ENCODE peak calls at places on chromosome 1, in seven cellular contexts. N is A549, Y is MM.1S, Z is GM23338, L is PC-9, I is mesendoderm, X is H9. R is an unnamed sample.

GRCh38 chr1:18109756-18110597 is 2.4 kb downstream of the IGSF21 start:
- DNase-seq in L (no peak), I (peak), N (peak), Y (no peak), Z (peak), X (peak), R (peak)

GRCh38 chr1:20481158-20481617 is 4.8 kb downstream of the CAMK2N1 start:
- DNase-seq in I (peak), X (no peak), N (no peak), L (peak), Y (no peak), Z (no peak), R (peak)

GRCh38 chr1:12556368-12556930 is 61.6 kb downstream of the DHRS3 start:
- DNase-seq in N (no peak), I (peak), Y (no peak), L (peak), Z (peak), X (no peak), R (peak)

GRCh38 chr1:7427066-7427465 is 344.0 kb upstream of the VAMP3 start:
- DNase-seq in Y (no peak), Z (no peak), I (no peak), N (no peak), L (no peak), X (no peak), R (no peak)

GRCh38 chr1:7702365-7702764 is 68.7 kb upstream of the VAMP3 start:
- DNase-seq in Y (no peak), Z (peak), N (no peak), X (peak), L (no peak), I (peak), R (no peak)

GRCh38 chr1:43143441-43143888 is 28.6 kb downstream of the EBNA1BP2 start:
- DNase-seq in X (peak), Z (peak), N (no peak), L (no peak), I (peak), Y (no peak), R (no peak)

GRCh38 chr1:29849038-29849750 is 612.9 kb downstream of the PTPRU start:
- DNase-seq in Z (peak), X (peak), Y (peak), L (peak), I (peak), N (no peak), R (peak)

GRCh38 chr1:228538831-228539230 is 51.6 kb downstream of the RNF187 start:
- DNase-seq in N (no peak), Z (no peak), I (no peak), L (no peak), Y (no peak), X (no peak), R (no peak)

GRCh38 chr1:153470707-153471106 is 10.3 kb upstream of the S100A7 start:
- DNase-seq in Y (no peak), Z (no peak), X (no peak), I (no peak), N (no peak), L (no peak), R (no peak)

GRCh38 chr1:235430991-235431390 is 63.8 kb downstream of the TBCE start:
- DNase-seq in Z (no peak), Y (no peak), I (no peak), L (no peak), X (no peak), N (no peak), R (no peak)

GRCh38 chr1:62299426-62300200 is 19.6 kb downstream of the KANK4 start:
- DNase-seq in Z (no peak), I (no peak), X (no peak), N (no peak), Y (no peak), L (no peak), R (no peak)

GRCh38 chr1:33930346-33931114 is 66.7 kb downstream of the HMGB4 start:
- DNase-seq in Z (no peak), L (no peak), Y (no peak), N (no peak), X (no peak), I (no peak), R (no peak)

GRCh38 chr1:119743776-119744597 is 24.7 kb downstream of the HMGCS2 start:
- DNase-seq in L (peak), N (peak), Z (peak), X (peak), I (peak), Y (peak), R (peak)

GRCh38 chr1:31064685-31065309 is 720 bp downstream of the PUM1 start:
- DNase-seq in N (peak), X (no peak), I (peak), L (no peak), Y (peak), Z (no peak), R (no peak)

GRCh38 chr1:110523011-110523410 is 4.0 kb upstream of the KCNA10 start:
- DNase-seq in Z (no peak), X (no peak), L (no peak), I (no peak), Y (no peak), N (no peak), R (peak)

GRCh38 chr1:20684651-20685050 is 23.5 kb upstream of the DDOST start:
- DNase-seq in L (no peak), Y (no peak), Z (no peak), N (no peak), I (no peak), X (no peak), R (no peak)

GRCh38 chr1:64387382-64388066 is 82.4 kb upstream of the CACHD1 start:
- DNase-seq in L (no peak), N (no peak), Y (no peak), X (no peak), I (no peak), Z (no peak), R (no peak)

GRCh38 chr1:57874426-57874825 is 450.6 kb upstream of the DAB1 start:
- DNase-seq in L (no peak), Y (no peak), Z (no peak), N (no peak), I (no peak), X (no peak), R (peak)

GRCh38 chr1:9166289-9167235 is 37.7 kb upstream of the GPR157 start:
- DNase-seq in Z (no peak), I (no peak), L (no peak), X (no peak), Y (no peak), N (no peak), R (no peak)

GRCh38 chr1:9164919-9165318 is 36.0 kb upstream of the GPR157 start:
- DNase-seq in N (no peak), Y (peak), X (no peak), I (no peak), Z (no peak), L (peak), R (no peak)

GRCh38 chr1:9161963-9162362 is 33.1 kb upstream of the GPR157 start:
- DNase-seq in Z (no peak), N (no peak), X (no peak), I (no peak), Y (no peak), L (peak), R (no peak)

GRCh38 chr1:9165396-9165795 is 36.5 kb upstream of the GPR157 start:
- DNase-seq in Z (no peak), N (no peak), I (peak), Y (no peak), X (no peak), L (peak), R (no peak)

GRCh38 chr1:9164537-9164910 is 35.6 kb upstream of the GPR157 start:
- DNase-seq in Z (no peak), N (no peak), L (no peak), Y (no peak), I (no peak), X (no peak), R (no peak)
- H3K4me2 ChIP-seq in Z (peak), N (peak), L (peak), Y (peak), I (no peak), X (no peak), R (no peak)

DNA sequence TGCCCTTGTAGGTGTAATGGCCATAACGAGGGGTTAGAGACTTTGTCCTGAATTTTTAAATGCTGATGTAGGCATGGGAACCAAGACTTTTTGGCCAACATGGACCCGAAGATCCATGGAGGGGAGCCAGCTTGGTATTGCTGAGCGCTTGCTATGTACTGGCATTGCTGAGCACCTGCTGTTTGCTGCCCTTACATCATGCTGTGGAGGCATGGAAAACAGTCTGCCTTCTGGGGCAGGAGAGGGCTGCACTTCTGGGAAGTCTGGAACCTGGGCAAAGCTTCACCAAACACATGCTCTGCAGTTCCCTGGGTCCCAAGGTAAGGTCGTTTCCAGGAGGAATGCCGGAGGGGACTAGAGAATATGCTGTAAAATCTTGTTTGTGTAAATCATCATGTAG is 86.3 kb upstream of the CNIH3 start:
- DNase-seq in I (no peak), L (no peak), Y (no peak), N (no peak), Z (no peak), X (no peak), R (no peak)
- H3K4me2 ChIP-seq in I (no peak), L (no peak), Y (no peak), N (no peak), Z (no peak), X (no peak), R (no peak)

GRCh38 chr1:65744731-65745130 is 48.0 kb upstream of the PDE4B start:
- DNase-seq in I (no peak), N (no peak), X (no peak), Z (no peak), L (no peak), Y (no peak), R (no peak)
- H3K4me2 ChIP-seq in I (no peak), N (no peak), X (no peak), Z (no peak), L (no peak), Y (no peak), R (no peak)

GRCh38 chr1:94919241-94920030 is 7.5 kb downstream of the CNN3 start:
- DNase-seq in Z (no peak), I (no peak), L (no peak), X (no peak), N (no peak), Y (no peak), R (no peak)
- H3K4me2 ChIP-seq in Z (peak), I (no peak), L (peak), X (no peak), N (no peak), Y (no peak), R (peak)

DNA sequence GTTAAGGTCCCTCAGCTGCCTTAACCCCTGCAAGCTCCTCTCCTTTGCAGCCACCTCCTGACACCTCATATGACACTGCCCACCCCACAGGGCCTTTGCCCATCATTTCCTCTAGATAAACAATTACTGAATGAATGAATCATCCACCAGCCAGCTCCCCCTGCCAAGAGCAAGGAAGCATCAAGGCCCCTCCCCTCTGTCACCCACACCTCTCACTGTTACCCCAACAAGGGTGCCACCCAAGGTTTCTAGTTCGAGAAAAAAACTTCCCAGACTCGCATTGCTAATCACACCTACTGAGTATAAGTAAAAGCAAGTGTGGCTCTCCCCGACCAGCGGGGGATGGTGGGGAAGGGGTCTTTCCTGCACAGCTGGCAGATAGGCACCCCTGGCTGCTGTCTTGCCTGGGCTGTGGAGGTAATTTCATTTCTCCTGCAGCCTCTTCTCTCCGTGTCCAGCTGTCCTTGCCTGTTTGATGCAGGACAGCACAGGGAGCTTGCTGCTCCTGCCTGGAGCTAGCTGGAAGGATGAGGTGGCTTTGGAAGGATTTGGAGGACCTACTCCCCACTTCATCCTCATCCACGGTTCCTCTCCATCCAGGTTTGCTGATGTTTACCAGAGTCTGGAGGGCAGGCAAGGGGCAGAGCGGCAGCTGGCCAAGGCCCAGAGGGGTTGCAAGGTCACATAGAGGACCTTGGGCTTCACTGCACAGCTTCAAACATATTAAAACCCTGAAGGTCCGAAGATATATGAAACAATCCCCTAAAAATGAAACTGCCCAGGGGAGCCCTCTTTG is 33.1 kb upstream of the LBR start:
- DNase-seq in Y (no peak), L (peak), X (no peak), Z (no peak), I (no peak), N (no peak), R (no peak)
- H3K4me2 ChIP-seq in Y (no peak), L (peak), X (no peak), Z (peak), I (no peak), N (peak), R (no peak)

GRCh38 chr1:224116131-224116530 is 2.2 kb downstream of the FBXO28 start:
- DNase-seq in Z (peak), N (peak), Y (peak), X (no peak), I (peak), L (no peak), R (peak)

GRCh38 chr1:224113545-224113917 is 380 bp upstream of the FBXO28 start:
- DNase-seq in Z (no peak), N (no peak), Y (no peak), L (no peak), X (no peak), I (no peak), R (no peak)

GRCh38 chr1:224113005-224113404 is 906 bp upstream of the FBXO28 start:
- DNase-seq in X (no peak), Y (no peak), N (no peak), L (no peak), Z (no peak), I (no peak), R (no peak)

GRCh38 chr1:224113918-224114786 is at the start of gene FBXO28:
- DNase-seq in Z (peak), N (peak), L (peak), Y (peak), I (peak), X (peak), R (peak)

GRCh38 chr1:224114787-224115175 is 870 bp downstream of the FBXO28 start:
- DNase-seq in I (no peak), Y (no peak), N (no peak), X (no peak), Z (peak), L (no peak), R (peak)
- H3K4me2 ChIP-seq in I (peak), Y (peak), N (peak), X (peak), Z (peak), L (peak), R (peak)

DNA sequence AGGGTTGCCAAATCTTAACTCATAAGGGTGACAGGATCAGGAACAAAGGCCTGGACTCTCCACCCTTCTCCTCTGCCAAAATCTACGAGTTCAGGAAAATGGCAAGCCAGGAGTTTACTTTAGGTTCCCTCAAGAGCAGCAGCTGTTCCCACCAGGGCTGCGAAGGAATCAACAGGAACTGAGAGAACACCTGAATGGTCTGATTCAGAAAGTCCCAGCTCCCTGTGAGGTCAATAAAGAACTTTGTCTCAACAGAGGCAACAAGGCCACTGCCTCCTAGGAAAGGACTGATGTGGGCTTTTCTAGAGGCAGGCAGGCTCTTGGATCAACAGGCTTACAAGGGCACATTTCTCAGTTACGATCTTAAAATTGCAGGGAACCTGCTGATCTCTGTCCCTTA is 83.3 kb downstream of the CAPZB start:
- DNase-seq in N (no peak), L (no peak), X (no peak), Y (no peak), Z (no peak), I (no peak), R (no peak)
- H3K4me2 ChIP-seq in N (no peak), L (no peak), X (no peak), Y (no peak), Z (peak), I (no peak), R (no peak)

DNA sequence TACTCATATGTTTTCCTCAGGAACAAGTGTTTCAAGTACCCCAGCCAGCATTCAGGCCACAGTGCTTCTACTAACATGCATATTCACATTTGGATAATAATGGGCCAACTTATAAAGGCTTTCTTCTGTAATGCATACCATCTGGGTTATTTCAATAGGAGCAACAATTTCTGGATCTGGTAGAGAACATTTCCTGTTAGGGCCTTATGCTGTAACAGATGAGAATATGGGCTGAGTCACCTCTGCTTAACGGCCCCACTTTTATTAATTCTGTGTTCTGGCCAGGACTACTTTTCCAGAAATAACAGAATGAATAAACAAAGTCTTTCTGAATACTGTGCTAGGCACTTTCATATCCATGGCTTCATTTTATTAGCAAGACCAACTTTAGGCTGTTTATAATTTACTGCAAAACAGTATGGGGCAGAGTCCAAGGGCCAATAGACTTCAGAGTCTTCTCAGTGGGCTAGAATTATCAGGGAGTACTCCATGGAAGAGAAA is 7.9 kb upstream of the SSX2IP start:
- DNase-seq in Z (no peak), N (no peak), L (no peak), X (no peak), I (no peak), Y (no peak), R (peak)
- H3K4me2 ChIP-seq in Z (peak), N (peak), L (peak), X (peak), I (no peak), Y (no peak), R (peak)

R was measured in hepatocyte.